ENCODE peak calls at places on chromosomes 6 and 20, in ten cellular contexts. One of them, this sample, is unnamed.

GRCh38 chr6:4672772-4673171 is 103.4 kb upstream of the CDYL start:
- DNase-seq in body of pancreas: no peak
- DNase-seq in SHP77 treated with DMSO at 0.1 percent for 48 hours: no peak
- DNase-seq in AG08396: peak; percentile 44
- DNase-seq in stimulated activated CD4-positive, alpha-beta T cell treated with anti-CD3 and anti-CD28 coated beads, Interleukin-2, amount 100 ng/mL, for 48 hours: no peak
- DNase-seq in RPMI8226: no peak
- DNase-seq in renal cortical epithelial cell: no peak
- DNase-seq in endothelial cell: no peak
- DNase-seq in left colon: no peak
- DNase-seq in mucosa of descending colon: no peak
- DNase-seq in this sample: no peak

GRCh38 chr6:43009124-43009523 is 4.6 kb downstream of the MEA1 start:
- DNase-seq in body of pancreas: peak; percentile 33
- DNase-seq in SHP77 treated with DMSO at 0.1 percent for 48 hours: peak; percentile 53
- DNase-seq in AG08396: peak; percentile 56
- DNase-seq in stimulated activated CD4-positive, alpha-beta T cell treated with anti-CD3 and anti-CD28 coated beads, Interleukin-2, amount 100 ng/mL, for 48 hours: no peak
- DNase-seq in RPMI8226: peak; percentile 40
- DNase-seq in renal cortical epithelial cell: no peak
- DNase-seq in endothelial cell: peak; percentile 31
- DNase-seq in left colon: peak; percentile 52
- DNase-seq in mucosa of descending colon: no peak
- DNase-seq in this sample: no peak

GRCh38 chr6:42714098-42714761 is 8.2 kb downstream of the PRPH2 start:
- DNase-seq in body of pancreas: no peak
- DNase-seq in SHP77 treated with DMSO at 0.1 percent for 48 hours: no peak
- DNase-seq in AG08396: no peak
- DNase-seq in stimulated activated CD4-positive, alpha-beta T cell treated with anti-CD3 and anti-CD28 coated beads, Interleukin-2, amount 100 ng/mL, for 48 hours: no peak
- DNase-seq in RPMI8226: no peak
- DNase-seq in renal cortical epithelial cell: peak; percentile 22
- DNase-seq in endothelial cell: no peak
- DNase-seq in left colon: no peak
- DNase-seq in mucosa of descending colon: no peak
- DNase-seq in this sample: no peak

GRCh38 chr20:47205577-47206123 is 150.8 kb downstream of the ZMYND8 start:
- DNase-seq in body of pancreas: peak; percentile 25
- DNase-seq in SHP77 treated with DMSO at 0.1 percent for 48 hours: no peak
- DNase-seq in AG08396: peak; percentile 76
- DNase-seq in stimulated activated CD4-positive, alpha-beta T cell treated with anti-CD3 and anti-CD28 coated beads, Interleukin-2, amount 100 ng/mL, for 48 hours: peak; percentile 58
- DNase-seq in RPMI8226: peak; percentile 64
- DNase-seq in renal cortical epithelial cell: peak; percentile 46
- DNase-seq in endothelial cell: peak; percentile 70
- DNase-seq in left colon: peak; percentile 71
- DNase-seq in mucosa of descending colon: no peak
- DNase-seq in this sample: peak; percentile 60

GRCh38 chr6:42315991-42316378 is 98.3 kb upstream of the MRPS10 start:
- DNase-seq in body of pancreas: no peak
- DNase-seq in SHP77 treated with DMSO at 0.1 percent for 48 hours: no peak
- DNase-seq in AG08396: peak; percentile 85
- DNase-seq in stimulated activated CD4-positive, alpha-beta T cell treated with anti-CD3 and anti-CD28 coated beads, Interleukin-2, amount 100 ng/mL, for 48 hours: peak; percentile 13
- DNase-seq in RPMI8226: no peak
- DNase-seq in renal cortical epithelial cell: peak; percentile 98
- DNase-seq in endothelial cell: no peak
- DNase-seq in left colon: no peak
- DNase-seq in mucosa of descending colon: no peak
- DNase-seq in this sample: no peak

GRCh38 chr6:12363651-12364381 is 73.7 kb downstream of the EDN1 start:
- DNase-seq in body of pancreas: peak; percentile 70
- DNase-seq in SHP77 treated with DMSO at 0.1 percent for 48 hours: no peak
- DNase-seq in AG08396: no peak
- DNase-seq in stimulated activated CD4-positive, alpha-beta T cell treated with anti-CD3 and anti-CD28 coated beads, Interleukin-2, amount 100 ng/mL, for 48 hours: no peak
- DNase-seq in RPMI8226: peak; percentile 73
- DNase-seq in renal cortical epithelial cell: peak; percentile 94
- DNase-seq in endothelial cell: no peak
- DNase-seq in left colon: peak; percentile 63
- DNase-seq in mucosa of descending colon: peak; percentile 74
- DNase-seq in this sample: peak; percentile 27

GRCh38 chr6:124881898-124882579 is 80.2 kb upstream of the RNF217 start:
- DNase-seq in body of pancreas: no peak
- DNase-seq in SHP77 treated with DMSO at 0.1 percent for 48 hours: peak; percentile 18
- DNase-seq in AG08396: peak; percentile 43
- DNase-seq in stimulated activated CD4-positive, alpha-beta T cell treated with anti-CD3 and anti-CD28 coated beads, Interleukin-2, amount 100 ng/mL, for 48 hours: no peak
- DNase-seq in RPMI8226: peak; percentile 4
- DNase-seq in renal cortical epithelial cell: peak; percentile 52
- DNase-seq in endothelial cell: peak; percentile 23
- DNase-seq in left colon: no peak
- DNase-seq in mucosa of descending colon: no peak
- DNase-seq in this sample: no peak

GRCh38 chr6:51559059-51559458 is 528.4 kb downstream of the PKHD1 start:
- DNase-seq in body of pancreas: no peak
- DNase-seq in SHP77 treated with DMSO at 0.1 percent for 48 hours: no peak
- DNase-seq in AG08396: no peak
- DNase-seq in stimulated activated CD4-positive, alpha-beta T cell treated with anti-CD3 and anti-CD28 coated beads, Interleukin-2, amount 100 ng/mL, for 48 hours: no peak
- DNase-seq in RPMI8226: peak; percentile 19
- DNase-seq in renal cortical epithelial cell: peak; percentile 16
- DNase-seq in endothelial cell: no peak
- DNase-seq in left colon: no peak
- DNase-seq in mucosa of descending colon: no peak
- DNase-seq in this sample: no peak

GRCh38 chr6:15626878-15627683 is 35.7 kb downstream of the DTNBP1 start:
- DNase-seq in body of pancreas: no peak
- DNase-seq in SHP77 treated with DMSO at 0.1 percent for 48 hours: no peak
- DNase-seq in AG08396: no peak
- DNase-seq in stimulated activated CD4-positive, alpha-beta T cell treated with anti-CD3 and anti-CD28 coated beads, Interleukin-2, amount 100 ng/mL, for 48 hours: no peak
- DNase-seq in RPMI8226: no peak
- DNase-seq in renal cortical epithelial cell: peak; percentile 13
- DNase-seq in endothelial cell: no peak
- DNase-seq in left colon: no peak
- DNase-seq in mucosa of descending colon: no peak
- DNase-seq in this sample: no peak

GRCh38 chr6:103105686-103106085 is 1712.2 kb downstream of the GRIK2 start:
- DNase-seq in body of pancreas: no peak
- DNase-seq in SHP77 treated with DMSO at 0.1 percent for 48 hours: no peak
- DNase-seq in AG08396: no peak
- DNase-seq in stimulated activated CD4-positive, alpha-beta T cell treated with anti-CD3 and anti-CD28 coated beads, Interleukin-2, amount 100 ng/mL, for 48 hours: no peak
- DNase-seq in RPMI8226: no peak
- DNase-seq in renal cortical epithelial cell: no peak
- DNase-seq in endothelial cell: no peak
- DNase-seq in left colon: no peak
- DNase-seq in mucosa of descending colon: no peak
- DNase-seq in this sample: no peak

GRCh38 chr20:64058536-64058935 is 4.5 kb upstream of the TCEA2 start:
- DNase-seq in body of pancreas: no peak
- DNase-seq in SHP77 treated with DMSO at 0.1 percent for 48 hours: no peak
- DNase-seq in AG08396: no peak
- DNase-seq in stimulated activated CD4-positive, alpha-beta T cell treated with anti-CD3 and anti-CD28 coated beads, Interleukin-2, amount 100 ng/mL, for 48 hours: no peak
- DNase-seq in RPMI8226: no peak
- DNase-seq in renal cortical epithelial cell: no peak
- DNase-seq in endothelial cell: no peak
- DNase-seq in left colon: no peak
- DNase-seq in mucosa of descending colon: no peak
- DNase-seq in this sample: no peak

GRCh38 chr20:25325997-25326396 is 64.6 kb downstream of the ABHD12 start:
- DNase-seq in body of pancreas: no peak
- DNase-seq in SHP77 treated with DMSO at 0.1 percent for 48 hours: no peak
- DNase-seq in AG08396: no peak
- DNase-seq in stimulated activated CD4-positive, alpha-beta T cell treated with anti-CD3 and anti-CD28 coated beads, Interleukin-2, amount 100 ng/mL, for 48 hours: no peak
- DNase-seq in RPMI8226: no peak
- DNase-seq in renal cortical epithelial cell: no peak
- DNase-seq in endothelial cell: no peak
- DNase-seq in left colon: no peak
- DNase-seq in mucosa of descending colon: no peak
- DNase-seq in this sample: no peak

GRCh38 chr6:132728616-132729015 is 14.8 kb upstream of the VNN1 start:
- DNase-seq in body of pancreas: no peak
- DNase-seq in SHP77 treated with DMSO at 0.1 percent for 48 hours: no peak
- DNase-seq in AG08396: no peak
- DNase-seq in stimulated activated CD4-positive, alpha-beta T cell treated with anti-CD3 and anti-CD28 coated beads, Interleukin-2, amount 100 ng/mL, for 48 hours: no peak
- DNase-seq in RPMI8226: no peak
- DNase-seq in renal cortical epithelial cell: no peak
- DNase-seq in endothelial cell: peak; percentile 11
- DNase-seq in left colon: no peak
- DNase-seq in mucosa of descending colon: no peak
- DNase-seq in this sample: no peak

GRCh38 chr6:158039571-158040050 is 57.9 kb downstream of the SYNJ2 start:
- DNase-seq in body of pancreas: no peak
- DNase-seq in SHP77 treated with DMSO at 0.1 percent for 48 hours: no peak
- DNase-seq in AG08396: peak; percentile 42
- DNase-seq in stimulated activated CD4-positive, alpha-beta T cell treated with anti-CD3 and anti-CD28 coated beads, Interleukin-2, amount 100 ng/mL, for 48 hours: no peak
- DNase-seq in RPMI8226: no peak
- DNase-seq in renal cortical epithelial cell: no peak
- DNase-seq in endothelial cell: no peak
- DNase-seq in left colon: no peak
- DNase-seq in mucosa of descending colon: peak; percentile 58
- DNase-seq in this sample: no peak

GRCh38 chr6:45663181-45664180 is 285.7 kb upstream of the SUPT3H start:
- DNase-seq in body of pancreas: no peak
- DNase-seq in SHP77 treated with DMSO at 0.1 percent for 48 hours: no peak
- DNase-seq in AG08396: peak; percentile 65
- DNase-seq in stimulated activated CD4-positive, alpha-beta T cell treated with anti-CD3 and anti-CD28 coated beads, Interleukin-2, amount 100 ng/mL, for 48 hours: peak; percentile 48
- DNase-seq in RPMI8226: no peak
- DNase-seq in renal cortical epithelial cell: no peak
- DNase-seq in endothelial cell: peak; percentile 49
- DNase-seq in left colon: peak; percentile 32
- DNase-seq in mucosa of descending colon: no peak
- DNase-seq in this sample: no peak

GRCh38 chr20:9052136-9052535 is 16.8 kb upstream of the PLCB4 start:
- DNase-seq in body of pancreas: no peak
- DNase-seq in SHP77 treated with DMSO at 0.1 percent for 48 hours: no peak
- DNase-seq in AG08396: no peak
- DNase-seq in stimulated activated CD4-positive, alpha-beta T cell treated with anti-CD3 and anti-CD28 coated beads, Interleukin-2, amount 100 ng/mL, for 48 hours: no peak
- DNase-seq in RPMI8226: no peak
- DNase-seq in renal cortical epithelial cell: peak; percentile 54
- DNase-seq in endothelial cell: no peak
- DNase-seq in left colon: no peak
- DNase-seq in mucosa of descending colon: no peak
- DNase-seq in this sample: no peak

GRCh38 chr20:56422824-56423189 is 10.7 kb downstream of the CASS4 start:
- DNase-seq in body of pancreas: no peak
- DNase-seq in SHP77 treated with DMSO at 0.1 percent for 48 hours: no peak
- DNase-seq in AG08396: no peak
- DNase-seq in stimulated activated CD4-positive, alpha-beta T cell treated with anti-CD3 and anti-CD28 coated beads, Interleukin-2, amount 100 ng/mL, for 48 hours: no peak
- DNase-seq in RPMI8226: no peak
- DNase-seq in renal cortical epithelial cell: no peak
- DNase-seq in endothelial cell: no peak
- DNase-seq in left colon: no peak
- DNase-seq in mucosa of descending colon: no peak
- DNase-seq in this sample: no peak

GRCh38 chr6:32244946-32245398 is 21.1 kb upstream of the NOTCH4 start:
- DNase-seq in body of pancreas: peak; percentile 70
- DNase-seq in SHP77 treated with DMSO at 0.1 percent for 48 hours: no peak
- DNase-seq in AG08396: peak; percentile 87
- DNase-seq in stimulated activated CD4-positive, alpha-beta T cell treated with anti-CD3 and anti-CD28 coated beads, Interleukin-2, amount 100 ng/mL, for 48 hours: peak; percentile 66
- DNase-seq in RPMI8226: peak; percentile 72
- DNase-seq in renal cortical epithelial cell: peak; percentile 41
- DNase-seq in endothelial cell: peak; percentile 80
- DNase-seq in left colon: peak; percentile 84
- DNase-seq in mucosa of descending colon: peak; percentile 71
- DNase-seq in this sample: peak; percentile 52

GRCh38 chr20:60104980-60105379 is 146.8 kb downstream of the CDH26 start:
- DNase-seq in body of pancreas: no peak
- DNase-seq in SHP77 treated with DMSO at 0.1 percent for 48 hours: no peak
- DNase-seq in AG08396: no peak
- DNase-seq in stimulated activated CD4-positive, alpha-beta T cell treated with anti-CD3 and anti-CD28 coated beads, Interleukin-2, amount 100 ng/mL, for 48 hours: no peak
- DNase-seq in RPMI8226: no peak
- DNase-seq in renal cortical epithelial cell: no peak
- DNase-seq in endothelial cell: no peak
- DNase-seq in left colon: no peak
- DNase-seq in mucosa of descending colon: no peak
- DNase-seq in this sample: no peak

GRCh38 chr20:58877374-58878360 is 25.2 kb downstream of the GNAS start:
- DNase-seq in body of pancreas: no peak
- DNase-seq in SHP77 treated with DMSO at 0.1 percent for 48 hours: no peak
- DNase-seq in AG08396: no peak
- DNase-seq in stimulated activated CD4-positive, alpha-beta T cell treated with anti-CD3 and anti-CD28 coated beads, Interleukin-2, amount 100 ng/mL, for 48 hours: no peak
- DNase-seq in RPMI8226: no peak
- DNase-seq in renal cortical epithelial cell: no peak
- DNase-seq in endothelial cell: no peak
- DNase-seq in left colon: no peak
- DNase-seq in mucosa of descending colon: no peak
- DNase-seq in this sample: no peak

GRCh38 chr20:46438156-46438750 is 31.8 kb upstream of the ELMO2 start:
- DNase-seq in body of pancreas: no peak
- DNase-seq in SHP77 treated with DMSO at 0.1 percent for 48 hours: peak; percentile 36
- DNase-seq in AG08396: peak; percentile 61
- DNase-seq in stimulated activated CD4-positive, alpha-beta T cell treated with anti-CD3 and anti-CD28 coated beads, Interleukin-2, amount 100 ng/mL, for 48 hours: no peak
- DNase-seq in RPMI8226: peak; percentile 62
- DNase-seq in renal cortical epithelial cell: peak; percentile 11
- DNase-seq in endothelial cell: peak; percentile 9
- DNase-seq in left colon: no peak
- DNase-seq in mucosa of descending colon: no peak
- DNase-seq in this sample: peak; percentile 26

GRCh38 chr6:90369024-90369519 is 72.4 kb upstream of the BACH2 start:
- DNase-seq in body of pancreas: peak; percentile 14
- DNase-seq in SHP77 treated with DMSO at 0.1 percent for 48 hours: no peak
- DNase-seq in AG08396: peak; percentile 84
- DNase-seq in stimulated activated CD4-positive, alpha-beta T cell treated with anti-CD3 and anti-CD28 coated beads, Interleukin-2, amount 100 ng/mL, for 48 hours: no peak
- DNase-seq in RPMI8226: peak; percentile 86
- DNase-seq in renal cortical epithelial cell: peak; percentile 100
- DNase-seq in endothelial cell: no peak
- DNase-seq in left colon: no peak
- DNase-seq in mucosa of descending colon: no peak
- DNase-seq in this sample: peak; percentile 97

GRCh38 chr20:63333241-63333836 is 27.8 kb downstream of the CHRNA4 start:
- DNase-seq in body of pancreas: no peak
- DNase-seq in SHP77 treated with DMSO at 0.1 percent for 48 hours: no peak
- DNase-seq in AG08396: no peak
- DNase-seq in stimulated activated CD4-positive, alpha-beta T cell treated with anti-CD3 and anti-CD28 coated beads, Interleukin-2, amount 100 ng/mL, for 48 hours: no peak
- DNase-seq in RPMI8226: no peak
- DNase-seq in renal cortical epithelial cell: no peak
- DNase-seq in endothelial cell: no peak
- DNase-seq in left colon: no peak
- DNase-seq in mucosa of descending colon: peak; percentile 37
- DNase-seq in this sample: no peak

GRCh38 chr6:53464942-53465460 is 79.9 kb downstream of the GCLC start:
- DNase-seq in body of pancreas: peak; percentile 16
- DNase-seq in SHP77 treated with DMSO at 0.1 percent for 48 hours: no peak
- DNase-seq in AG08396: no peak
- DNase-seq in stimulated activated CD4-positive, alpha-beta T cell treated with anti-CD3 and anti-CD28 coated beads, Interleukin-2, amount 100 ng/mL, for 48 hours: no peak
- DNase-seq in RPMI8226: no peak
- DNase-seq in renal cortical epithelial cell: peak; percentile 73
- DNase-seq in endothelial cell: no peak
- DNase-seq in left colon: peak; percentile 10
- DNase-seq in mucosa of descending colon: no peak
- DNase-seq in this sample: no peak

This sample was measured in MM.1S.